ENCODE peak calls at places on chromosome X, in six cellular contexts. A is iPS DF 6.9, D is SJSA1, O is iris pigment epithelial cell, N is RPMI7951, F is foreskin melanocyte. M is an unnamed sample.
A peak's percentile ranks its signal among the peaks of the same experiment; 100 is the strongest.

GRCh38 chrX:97399400-97399799 is 515.7 kb downstream of the RPA4 start:
- DNase-seq in A (no peak), D (no peak), O (peak; percentile 89), N (peak; percentile 43), F (no peak), M (no peak)

GRCh38 chrX:19593684-19594083 is 78.4 kb upstream of the MAP3K15 start:
- DNase-seq in A (no peak), D (peak; percentile 7), O (peak; percentile 45), N (peak; percentile 45), F (peak; percentile 25), M (peak; percentile 34)

GRCh38 chrX:17405225-17405969 is 30.4 kb downstream of the NHS start:
- DNase-seq in A (no peak), D (peak; percentile 51), O (peak; percentile 24), N (peak; percentile 82), F (no peak), M (no peak)

GRCh38 chrX:19565605-19566004 is 50.3 kb upstream of the MAP3K15 start:
- DNase-seq in A (no peak), D (no peak), O (no peak), N (no peak), F (no peak), M (no peak)

GRCh38 chrX:134836497-134836968 is 154.3 kb upstream of the SMIM10 start:
- DNase-seq in A (no peak), D (peak; percentile 18), O (peak; percentile 58), N (peak; percentile 23), F (peak; percentile 18), M (no peak)

GRCh38 chrX:13376857-13377441 is 57.1 kb upstream of the ATXN3L start:
- DNase-seq in A (no peak), D (peak; percentile 60), O (peak; percentile 93), N (peak; percentile 99), F (no peak), M (no peak)

GRCh38 chrX:139224953-139225665 is 305.4 kb upstream of the F9 start:
- DNase-seq in A (no peak), D (no peak), O (no peak), N (no peak), F (no peak), M (no peak)

GRCh38 chrX:153417637-153418036 is 6.4 kb downstream of the ZFP92 start:
- DNase-seq in A (no peak), D (no peak), O (no peak), N (no peak), F (no peak), M (no peak)

GRCh38 chrX:148804579-148804978 is 304.2 kb downstream of the AFF2 start:
- DNase-seq in A (no peak), D (no peak), O (no peak), N (no peak), F (no peak), M (no peak)

GRCh38 chrX:39725928-39726619 is 371.7 kb downstream of the BCOR start:
- DNase-seq in A (no peak), D (peak; percentile 2), O (peak; percentile 76), N (peak; percentile 98), F (peak; percentile 70), M (no peak)

GRCh38 chrX:107565916-107566602 is 62.3 kb upstream of the PRPS1 start:
- DNase-seq in A (no peak), D (peak; percentile 31), O (peak; percentile 84), N (peak; percentile 60), F (no peak), M (no peak)

GRCh38 chrX:8981742-8982141 is 52.2 kb downstream of the FAM9B start:
- DNase-seq in A (no peak), D (no peak), O (no peak), N (peak; percentile 36), F (no peak), M (no peak)

GRCh38 chrX:132353430-132353829 is 134.2 kb upstream of the RAP2C start:
- DNase-seq in A (no peak), D (no peak), O (no peak), N (no peak), F (no peak), M (no peak)

GRCh38 chrX:68892651-68893050 is 63.8 kb downstream of the EFNB1 start:
- DNase-seq in A (no peak), D (no peak), O (no peak), N (no peak), F (no peak), M (no peak)